ENCODE peak calls at places on chromosomes 3 and 15, in seven cellular contexts. One of them, this sample, is unnamed.

GRCh38 chr3:134072881-134073582 is 43.3 kb upstream of the SLCO2A1 start:
- DNase-seq in GM23248: no peak
- DNase-seq in BE2C: no peak
- DNase-seq in ovary: no peak
- DNase-seq in activated CD4-positive, CD25-positive, alpha-beta regulatory T cell: no peak
- DNase-seq in stimulated activated CD8-positive, alpha-beta memory T cell treated with anti-CD3 and anti-CD28 coated beads, Interleukin-7, amount 100 ng/mL, for 4 hours: no peak
- DNase-seq in cardiac fibroblast: no peak
- DNase-seq in this sample: no peak

GRCh38 chr15:49645937-49646336 is 25.1 kb downstream of the DTWD1 start:
- DNase-seq in GM23248: peak
- DNase-seq in BE2C: peak
- DNase-seq in ovary: no peak
- DNase-seq in activated CD4-positive, CD25-positive, alpha-beta regulatory T cell: no peak
- DNase-seq in stimulated activated CD8-positive, alpha-beta memory T cell treated with anti-CD3 and anti-CD28 coated beads, Interleukin-7, amount 100 ng/mL, for 4 hours: no peak
- DNase-seq in cardiac fibroblast: peak
- DNase-seq in this sample: peak

GRCh38 chr3:34758630-34759261 is 880.6 kb upstream of the ARPP21 start:
- DNase-seq in GM23248: no peak
- DNase-seq in BE2C: no peak
- DNase-seq in ovary: no peak
- DNase-seq in activated CD4-positive, CD25-positive, alpha-beta regulatory T cell: no peak
- DNase-seq in stimulated activated CD8-positive, alpha-beta memory T cell treated with anti-CD3 and anti-CD28 coated beads, Interleukin-7, amount 100 ng/mL, for 4 hours: no peak
- DNase-seq in cardiac fibroblast: no peak
- DNase-seq in this sample: no peak

GRCh38 chr15:78914027-78914764 is 30.6 kb downstream of the CTSH start:
- DNase-seq in GM23248: peak
- DNase-seq in BE2C: no peak
- DNase-seq in ovary: peak
- DNase-seq in activated CD4-positive, CD25-positive, alpha-beta regulatory T cell: no peak
- DNase-seq in stimulated activated CD8-positive, alpha-beta memory T cell treated with anti-CD3 and anti-CD28 coated beads, Interleukin-7, amount 100 ng/mL, for 4 hours: no peak
- DNase-seq in cardiac fibroblast: peak
- DNase-seq in this sample: peak

GRCh38 chr15:60477991-60478632 is 830 bp downstream of the ICE2 start:
- DNase-seq in GM23248: peak
- DNase-seq in BE2C: no peak
- DNase-seq in ovary: no peak
- DNase-seq in activated CD4-positive, CD25-positive, alpha-beta regulatory T cell: no peak
- DNase-seq in stimulated activated CD8-positive, alpha-beta memory T cell treated with anti-CD3 and anti-CD28 coated beads, Interleukin-7, amount 100 ng/mL, for 4 hours: no peak
- DNase-seq in cardiac fibroblast: peak
- DNase-seq in this sample: peak

GRCh38 chr3:73848173-73848751 is 223.5 kb upstream of the PDZRN3 start:
- DNase-seq in GM23248: peak
- DNase-seq in BE2C: no peak
- DNase-seq in ovary: no peak
- DNase-seq in activated CD4-positive, CD25-positive, alpha-beta regulatory T cell: no peak
- DNase-seq in stimulated activated CD8-positive, alpha-beta memory T cell treated with anti-CD3 and anti-CD28 coated beads, Interleukin-7, amount 100 ng/mL, for 4 hours: no peak
- DNase-seq in cardiac fibroblast: peak
- DNase-seq in this sample: peak

GRCh38 chr3:37071921-37072320 is 78.6 kb downstream of the MLH1 start:
- DNase-seq in GM23248: no peak
- DNase-seq in BE2C: no peak
- DNase-seq in ovary: no peak
- DNase-seq in activated CD4-positive, CD25-positive, alpha-beta regulatory T cell: no peak
- DNase-seq in stimulated activated CD8-positive, alpha-beta memory T cell treated with anti-CD3 and anti-CD28 coated beads, Interleukin-7, amount 100 ng/mL, for 4 hours: no peak
- DNase-seq in cardiac fibroblast: no peak
- DNase-seq in this sample: no peak

GRCh38 chr3:12954180-12954579 is 112.8 kb upstream of the RPL32 start:
- DNase-seq in GM23248: no peak
- DNase-seq in BE2C: no peak
- DNase-seq in ovary: no peak
- DNase-seq in activated CD4-positive, CD25-positive, alpha-beta regulatory T cell: no peak
- DNase-seq in stimulated activated CD8-positive, alpha-beta memory T cell treated with anti-CD3 and anti-CD28 coated beads, Interleukin-7, amount 100 ng/mL, for 4 hours: no peak
- DNase-seq in cardiac fibroblast: no peak
- DNase-seq in this sample: no peak

GRCh38 chr3:12557472-12558105 is 702 bp downstream of the MKRN2 start:
- DNase-seq in GM23248: peak
- DNase-seq in BE2C: no peak
- DNase-seq in ovary: no peak
- DNase-seq in activated CD4-positive, CD25-positive, alpha-beta regulatory T cell: no peak
- DNase-seq in stimulated activated CD8-positive, alpha-beta memory T cell treated with anti-CD3 and anti-CD28 coated beads, Interleukin-7, amount 100 ng/mL, for 4 hours: no peak
- DNase-seq in cardiac fibroblast: peak
- DNase-seq in this sample: peak

GRCh38 chr3:17935217-17935616 is 192.8 kb upstream of the TBC1D5 start:
- DNase-seq in GM23248: no peak
- DNase-seq in BE2C: peak
- DNase-seq in ovary: no peak
- DNase-seq in activated CD4-positive, CD25-positive, alpha-beta regulatory T cell: no peak
- DNase-seq in stimulated activated CD8-positive, alpha-beta memory T cell treated with anti-CD3 and anti-CD28 coated beads, Interleukin-7, amount 100 ng/mL, for 4 hours: no peak
- DNase-seq in cardiac fibroblast: peak
- DNase-seq in this sample: peak

GRCh38 chr3:32401541-32402052 is 9.9 kb downstream of the CMTM7 start:
- DNase-seq in GM23248: peak
- DNase-seq in BE2C: peak
- DNase-seq in ovary: peak
- DNase-seq in activated CD4-positive, CD25-positive, alpha-beta regulatory T cell: peak
- DNase-seq in stimulated activated CD8-positive, alpha-beta memory T cell treated with anti-CD3 and anti-CD28 coated beads, Interleukin-7, amount 100 ng/mL, for 4 hours: peak
- DNase-seq in cardiac fibroblast: peak
- DNase-seq in this sample: peak

GRCh38 chr3:171622126-171622525 is 161.9 kb upstream of the TNIK start:
- DNase-seq in GM23248: no peak
- DNase-seq in BE2C: no peak
- DNase-seq in ovary: no peak
- DNase-seq in activated CD4-positive, CD25-positive, alpha-beta regulatory T cell: no peak
- DNase-seq in stimulated activated CD8-positive, alpha-beta memory T cell treated with anti-CD3 and anti-CD28 coated beads, Interleukin-7, amount 100 ng/mL, for 4 hours: no peak
- DNase-seq in cardiac fibroblast: no peak
- DNase-seq in this sample: no peak

GRCh38 chr3:175957427-175957826 is 1098.3 kb downstream of the NAALADL2 start:
- DNase-seq in GM23248: no peak
- DNase-seq in BE2C: no peak
- DNase-seq in ovary: no peak
- DNase-seq in activated CD4-positive, CD25-positive, alpha-beta regulatory T cell: no peak
- DNase-seq in stimulated activated CD8-positive, alpha-beta memory T cell treated with anti-CD3 and anti-CD28 coated beads, Interleukin-7, amount 100 ng/mL, for 4 hours: no peak
- DNase-seq in cardiac fibroblast: no peak
- DNase-seq in this sample: no peak